ENCODE peak calls at places on chromosomes 2 and 18, in eight cellular contexts. One of them, this sample, is unnamed.

GRCh38 chr2:215680605-215681598 is 245.0 kb upstream of the FN1 start:
- DNase-seq in esophagus muscularis mucosa: no peak
- DNase-seq in B cell: no peak
- DNase-seq in CD4-positive, alpha-beta T cell: no peak
- DNase-seq in lower lobe of right lung: no peak
- DNase-seq in mesothelial cell of epicardium: no peak
- DNase-seq in brain microvascular endothelial cell: peak
- DNase-seq in esophagus squamous epithelium: no peak
- DNase-seq in this sample: peak

GRCh38 chr2:216992056-216992455 is 132.2 kb upstream of the TNP1 start:
- DNase-seq in esophagus muscularis mucosa: no peak
- DNase-seq in B cell: no peak
- DNase-seq in CD4-positive, alpha-beta T cell: no peak
- DNase-seq in lower lobe of right lung: no peak
- DNase-seq in mesothelial cell of epicardium: no peak
- DNase-seq in brain microvascular endothelial cell: no peak
- DNase-seq in esophagus squamous epithelium: no peak
- DNase-seq in this sample: no peak

GRCh38 chr2:133919285-133919684 is 334.6 kb upstream of the MGAT5 start:
- DNase-seq in esophagus muscularis mucosa: no peak
- DNase-seq in B cell: no peak
- DNase-seq in CD4-positive, alpha-beta T cell: no peak
- DNase-seq in lower lobe of right lung: no peak
- DNase-seq in mesothelial cell of epicardium: no peak
- DNase-seq in brain microvascular endothelial cell: no peak
- DNase-seq in esophagus squamous epithelium: no peak
- DNase-seq in this sample: no peak

GRCh38 chr18:74292541-74292858 is 737 bp upstream of the CYB5A start:
- DNase-seq in esophagus muscularis mucosa: no peak
- DNase-seq in B cell: no peak
- DNase-seq in CD4-positive, alpha-beta T cell: no peak
- DNase-seq in lower lobe of right lung: no peak
- DNase-seq in mesothelial cell of epicardium: no peak
- DNase-seq in brain microvascular endothelial cell: no peak
- DNase-seq in esophagus squamous epithelium: no peak
- DNase-seq in this sample: peak

GRCh38 chr2:119242276-119243119 is 18.9 kb downstream of the STEAP3 start:
- DNase-seq in esophagus muscularis mucosa: no peak
- DNase-seq in B cell: no peak
- DNase-seq in CD4-positive, alpha-beta T cell: no peak
- DNase-seq in lower lobe of right lung: peak
- DNase-seq in mesothelial cell of epicardium: no peak
- DNase-seq in brain microvascular endothelial cell: no peak
- DNase-seq in esophagus squamous epithelium: no peak
- DNase-seq in this sample: no peak

GRCh38 chr2:212863185-212863588 is 288.2 kb downstream of the IKZF2 start:
- DNase-seq in esophagus muscularis mucosa: no peak
- DNase-seq in B cell: no peak
- DNase-seq in CD4-positive, alpha-beta T cell: no peak
- DNase-seq in lower lobe of right lung: peak
- DNase-seq in mesothelial cell of epicardium: no peak
- DNase-seq in brain microvascular endothelial cell: peak
- DNase-seq in esophagus squamous epithelium: no peak
- DNase-seq in this sample: no peak

GRCh38 chr2:217357886-217358620 is 498.2 kb upstream of the TNP1 start:
- DNase-seq in esophagus muscularis mucosa: peak
- DNase-seq in B cell: no peak
- DNase-seq in CD4-positive, alpha-beta T cell: no peak
- DNase-seq in lower lobe of right lung: no peak
- DNase-seq in mesothelial cell of epicardium: no peak
- DNase-seq in brain microvascular endothelial cell: no peak
- DNase-seq in esophagus squamous epithelium: no peak
- DNase-seq in this sample: no peak

GRCh38 chr2:168436840-168437239 is 19.2 kb upstream of the CERS6 start:
- DNase-seq in esophagus muscularis mucosa: no peak
- DNase-seq in B cell: no peak
- DNase-seq in CD4-positive, alpha-beta T cell: no peak
- DNase-seq in lower lobe of right lung: no peak
- DNase-seq in mesothelial cell of epicardium: no peak
- DNase-seq in brain microvascular endothelial cell: no peak
- DNase-seq in esophagus squamous epithelium: no peak
- DNase-seq in this sample: no peak

GRCh38 chr18:57900906-57901305 is 97.8 kb upstream of the ATP8B1 start:
- DNase-seq in esophagus muscularis mucosa: no peak
- DNase-seq in B cell: no peak
- DNase-seq in CD4-positive, alpha-beta T cell: no peak
- DNase-seq in lower lobe of right lung: no peak
- DNase-seq in mesothelial cell of epicardium: no peak
- DNase-seq in brain microvascular endothelial cell: no peak
- DNase-seq in esophagus squamous epithelium: no peak
- DNase-seq in this sample: no peak

GRCh38 chr2:84373391-84373790 is 85.7 kb downstream of the SUCLG1 start:
- DNase-seq in esophagus muscularis mucosa: no peak
- DNase-seq in B cell: no peak
- DNase-seq in CD4-positive, alpha-beta T cell: no peak
- DNase-seq in lower lobe of right lung: no peak
- DNase-seq in mesothelial cell of epicardium: no peak
- DNase-seq in brain microvascular endothelial cell: no peak
- DNase-seq in esophagus squamous epithelium: no peak
- DNase-seq in this sample: no peak

GRCh38 chr18:51621103-51621969 is 423.9 kb upstream of the MEX3C start:
- DNase-seq in esophagus muscularis mucosa: no peak
- DNase-seq in B cell: no peak
- DNase-seq in CD4-positive, alpha-beta T cell: no peak
- DNase-seq in lower lobe of right lung: peak
- DNase-seq in mesothelial cell of epicardium: peak
- DNase-seq in brain microvascular endothelial cell: peak
- DNase-seq in esophagus squamous epithelium: no peak
- DNase-seq in this sample: peak

GRCh38 chr2:68789603-68790002 is 55.0 kb downstream of the ARHGAP25 start:
- DNase-seq in esophagus muscularis mucosa: peak
- DNase-seq in B cell: peak
- DNase-seq in CD4-positive, alpha-beta T cell: no peak
- DNase-seq in lower lobe of right lung: no peak
- DNase-seq in mesothelial cell of epicardium: no peak
- DNase-seq in brain microvascular endothelial cell: no peak
- DNase-seq in esophagus squamous epithelium: peak
- DNase-seq in this sample: peak

GRCh38 chr2:24970483-24971299 is 1.1 kb downstream of the DNAJC27 start:
- DNase-seq in esophagus muscularis mucosa: no peak
- DNase-seq in B cell: no peak
- DNase-seq in CD4-positive, alpha-beta T cell: no peak
- DNase-seq in lower lobe of right lung: no peak
- DNase-seq in mesothelial cell of epicardium: no peak
- DNase-seq in brain microvascular endothelial cell: peak
- DNase-seq in esophagus squamous epithelium: no peak
- DNase-seq in this sample: no peak

GRCh38 chr2:170873035-170873692 is 55.9 kb upstream of the GORASP2 start:
- DNase-seq in esophagus muscularis mucosa: peak
- DNase-seq in B cell: peak
- DNase-seq in CD4-positive, alpha-beta T cell: peak
- DNase-seq in lower lobe of right lung: peak
- DNase-seq in mesothelial cell of epicardium: peak
- DNase-seq in brain microvascular endothelial cell: peak
- DNase-seq in esophagus squamous epithelium: no peak
- DNase-seq in this sample: peak

GRCh38 chr2:128692895-128693519 is 374.3 kb upstream of the HS6ST1 start:
- DNase-seq in esophagus muscularis mucosa: no peak
- DNase-seq in B cell: no peak
- DNase-seq in CD4-positive, alpha-beta T cell: no peak
- DNase-seq in lower lobe of right lung: no peak
- DNase-seq in mesothelial cell of epicardium: no peak
- DNase-seq in brain microvascular endothelial cell: no peak
- DNase-seq in esophagus squamous epithelium: no peak
- DNase-seq in this sample: no peak

GRCh38 chr2:44964704-44965343 is 23.3 kb downstream of the SIX3 start:
- DNase-seq in esophagus muscularis mucosa: no peak
- DNase-seq in B cell: no peak
- DNase-seq in CD4-positive, alpha-beta T cell: no peak
- DNase-seq in lower lobe of right lung: no peak
- DNase-seq in mesothelial cell of epicardium: no peak
- DNase-seq in brain microvascular endothelial cell: no peak
- DNase-seq in esophagus squamous epithelium: no peak
- DNase-seq in this sample: no peak

GRCh38 chr2:196635156-196635555 is 4.4 kb upstream of the CCDC150 start:
- DNase-seq in esophagus muscularis mucosa: no peak
- DNase-seq in B cell: no peak
- DNase-seq in CD4-positive, alpha-beta T cell: no peak
- DNase-seq in lower lobe of right lung: no peak
- DNase-seq in mesothelial cell of epicardium: no peak
- DNase-seq in brain microvascular endothelial cell: no peak
- DNase-seq in esophagus squamous epithelium: no peak
- DNase-seq in this sample: no peak

GRCh38 chr2:74646829-74647482 is 1.2 kb downstream of the M1AP start:
- DNase-seq in esophagus muscularis mucosa: no peak
- DNase-seq in B cell: no peak
- DNase-seq in CD4-positive, alpha-beta T cell: no peak
- DNase-seq in lower lobe of right lung: no peak
- DNase-seq in mesothelial cell of epicardium: no peak
- DNase-seq in brain microvascular endothelial cell: no peak
- DNase-seq in esophagus squamous epithelium: no peak
- DNase-seq in this sample: no peak

GRCh38 chr2:74648009-74648443 is at the start of gene M1AP:
- DNase-seq in esophagus muscularis mucosa: no peak
- DNase-seq in B cell: peak
- DNase-seq in CD4-positive, alpha-beta T cell: no peak
- DNase-seq in lower lobe of right lung: no peak
- DNase-seq in mesothelial cell of epicardium: no peak
- DNase-seq in brain microvascular endothelial cell: no peak
- DNase-seq in esophagus squamous epithelium: no peak
- DNase-seq in this sample: no peak

DNA sequence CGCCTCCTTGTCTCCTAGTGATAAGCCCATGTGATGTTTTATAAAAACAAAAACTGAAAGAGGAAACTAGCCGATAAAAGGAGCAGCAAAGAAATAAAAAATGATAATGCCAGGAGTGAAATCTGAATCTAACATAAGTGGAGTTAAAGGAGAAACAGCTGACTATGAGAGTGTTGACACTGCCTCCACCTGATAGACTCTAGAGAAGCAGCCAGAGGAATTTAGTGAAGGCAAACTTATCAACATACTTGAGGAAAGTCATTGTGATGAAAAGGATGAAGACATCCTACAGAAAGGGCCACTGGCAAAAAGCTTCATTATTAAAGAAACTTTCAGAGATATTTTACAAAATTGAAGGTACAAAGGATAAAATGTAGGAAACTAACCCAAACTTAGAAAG is 1.9 kb downstream of the M1AP start:
- DNase-seq in esophagus muscularis mucosa: no peak
- DNase-seq in B cell: no peak
- DNase-seq in CD4-positive, alpha-beta T cell: no peak
- DNase-seq in lower lobe of right lung: no peak
- DNase-seq in mesothelial cell of epicardium: no peak
- DNase-seq in brain microvascular endothelial cell: no peak
- DNase-seq in esophagus squamous epithelium: no peak
- DNase-seq in this sample: no peak
- TF ChIP-seq CTCF in esophagus muscularis mucosa: no peak
- TF ChIP-seq CTCF in B cell: no peak
- TF ChIP-seq CTCF in CD4-positive, alpha-beta T cell: no peak
- TF ChIP-seq CTCF in lower lobe of right lung: no peak
- TF ChIP-seq CTCF in mesothelial cell of epicardium: no peak
- TF ChIP-seq CTCF in brain microvascular endothelial cell: no peak
- TF ChIP-seq CTCF in esophagus squamous epithelium: no peak
- TF ChIP-seq CTCF in this sample: no peak

DNA sequence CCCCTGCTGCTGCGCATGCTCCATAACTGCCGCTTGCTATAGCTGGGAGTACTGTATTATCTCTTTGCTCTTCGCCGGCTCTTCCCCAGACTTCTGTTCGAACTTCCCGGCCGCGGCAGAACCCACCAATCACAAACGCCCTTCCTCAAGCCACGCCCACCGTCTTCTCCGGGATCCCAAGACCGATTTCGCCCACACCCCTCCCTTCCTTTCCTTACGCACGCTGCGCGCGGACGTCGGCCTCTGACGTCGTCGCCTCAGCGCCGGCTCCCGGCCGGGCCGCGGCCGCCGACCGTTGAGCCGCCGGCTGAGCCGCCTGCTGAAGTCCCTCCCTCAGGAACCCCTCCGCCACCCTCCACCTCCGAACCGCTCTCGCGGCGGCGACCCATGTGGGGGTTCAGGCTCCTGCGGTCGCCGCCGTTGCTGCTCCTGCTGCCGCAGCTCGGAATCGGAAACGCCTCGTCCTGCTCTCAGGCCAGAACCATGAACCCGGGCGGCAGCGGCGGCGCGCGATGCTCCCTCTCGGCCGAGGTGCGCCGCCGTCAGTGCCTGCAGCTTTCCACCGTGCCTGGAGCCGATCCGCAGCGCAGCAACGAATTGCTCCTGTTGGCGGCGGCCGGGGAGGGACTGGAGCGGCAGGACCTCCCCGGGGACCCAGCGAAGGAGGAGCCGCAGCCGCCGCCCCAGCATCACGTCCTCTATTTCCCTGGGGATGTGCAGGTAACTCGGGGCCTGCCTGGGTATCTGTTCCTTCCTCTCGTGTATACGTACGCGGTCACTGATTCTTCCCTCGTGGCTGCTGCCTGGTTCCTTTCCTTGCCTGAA is at the start of gene C2orf69:
- DNase-seq in esophagus muscularis mucosa: peak
- DNase-seq in B cell: peak
- DNase-seq in CD4-positive, alpha-beta T cell: peak
- DNase-seq in lower lobe of right lung: peak
- DNase-seq in mesothelial cell of epicardium: peak
- DNase-seq in brain microvascular endothelial cell: peak
- DNase-seq in esophagus squamous epithelium: peak
- DNase-seq in this sample: peak
- TF ChIP-seq CTCF in esophagus muscularis mucosa: no peak
- TF ChIP-seq CTCF in B cell: no peak
- TF ChIP-seq CTCF in CD4-positive, alpha-beta T cell: no peak
- TF ChIP-seq CTCF in lower lobe of right lung: no peak
- TF ChIP-seq CTCF in mesothelial cell of epicardium: no peak
- TF ChIP-seq CTCF in brain microvascular endothelial cell: no peak
- TF ChIP-seq CTCF in esophagus squamous epithelium: no peak
- TF ChIP-seq CTCF in this sample: no peak

GRCh38 chr2:126029316-126029715 is 626.6 kb upstream of the GYPC start:
- DNase-seq in esophagus muscularis mucosa: no peak
- DNase-seq in B cell: no peak
- DNase-seq in CD4-positive, alpha-beta T cell: no peak
- DNase-seq in lower lobe of right lung: no peak
- DNase-seq in mesothelial cell of epicardium: no peak
- DNase-seq in brain microvascular endothelial cell: no peak
- DNase-seq in esophagus squamous epithelium: no peak
- DNase-seq in this sample: no peak
- TF ChIP-seq CTCF in esophagus muscularis mucosa: no peak
- TF ChIP-seq CTCF in B cell: no peak
- TF ChIP-seq CTCF in CD4-positive, alpha-beta T cell: no peak
- TF ChIP-seq CTCF in lower lobe of right lung: no peak
- TF ChIP-seq CTCF in mesothelial cell of epicardium: no peak
- TF ChIP-seq CTCF in brain microvascular endothelial cell: no peak
- TF ChIP-seq CTCF in esophagus squamous epithelium: no peak
- TF ChIP-seq CTCF in this sample: no peak

DNA sequence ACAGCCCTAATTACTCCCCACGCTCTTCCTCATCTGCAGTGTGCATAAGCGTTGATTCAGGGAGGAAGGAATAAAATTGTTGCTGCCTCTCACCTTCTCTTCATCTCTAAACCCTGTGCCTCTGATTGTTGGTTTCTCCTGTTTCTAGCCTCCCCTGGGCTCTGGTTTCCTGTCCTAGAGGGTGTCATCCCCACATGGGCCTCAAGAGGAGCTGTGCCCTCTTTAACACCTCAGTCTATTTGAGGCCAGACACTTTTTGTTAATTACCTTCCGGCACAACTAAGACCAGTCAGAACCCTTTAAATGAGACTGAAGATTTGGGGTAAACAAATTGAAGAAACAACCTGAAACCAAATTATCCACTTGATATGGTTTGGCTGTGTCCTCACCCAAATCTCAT is 9.7 kb downstream of the CTAGE1 start:
- DNase-seq in esophagus muscularis mucosa: no peak
- DNase-seq in B cell: no peak
- DNase-seq in CD4-positive, alpha-beta T cell: no peak
- DNase-seq in lower lobe of right lung: no peak
- DNase-seq in mesothelial cell of epicardium: no peak
- DNase-seq in brain microvascular endothelial cell: no peak
- DNase-seq in esophagus squamous epithelium: no peak
- DNase-seq in this sample: no peak
- TF ChIP-seq CTCF in esophagus muscularis mucosa: no peak
- TF ChIP-seq CTCF in B cell: no peak
- TF ChIP-seq CTCF in CD4-positive, alpha-beta T cell: no peak
- TF ChIP-seq CTCF in lower lobe of right lung: no peak
- TF ChIP-seq CTCF in mesothelial cell of epicardium: no peak
- TF ChIP-seq CTCF in brain microvascular endothelial cell: peak
- TF ChIP-seq CTCF in esophagus squamous epithelium: no peak
- TF ChIP-seq CTCF in this sample: no peak